ENCODE peak calls at places on chromosomes 16 and 17, in four cellular contexts. R is PC-3, Q is H9, E is foreskin keratinocyte. D is an unnamed sample.

GRCh38 chr17:15309236-15309635 is 32.2 kb downstream of the TEKT3 start:
- DNase-seq in E (no peak), R (no peak), Q (no peak), D (no peak)

GRCh38 chr16:25014500-25015147 is 545 bp downstream of the ARHGAP17 start:
- DNase-seq in R (peak), E (no peak), Q (peak), D (no peak)

GRCh38 chr17:66834919-66835454 is at the start of gene CACNG5:
- DNase-seq in E (no peak), R (no peak), Q (peak), D (no peak)

GRCh38 chr16:87830673-87831420 is 38.5 kb downstream of the SLC7A5 start:
- DNase-seq in E (no peak), Q (no peak), R (no peak), D (no peak)

GRCh38 chr16:24873028-24873427 is 27.3 kb downstream of the SLC5A11 start:
- DNase-seq in E (no peak), Q (no peak), R (no peak), D (no peak)

GRCh38 chr17:5821057-5821456 is 236.7 kb upstream of the NLRP1 start:
- DNase-seq in Q (peak), E (no peak), R (peak), D (peak)

GRCh38 chr16:85031451-85031850 is 3.9 kb downstream of the KIAA0513 start:
- DNase-seq in Q (no peak), E (no peak), R (peak), D (no peak)

GRCh38 chr17:68378202-68379149 is 78.8 kb downstream of the WIPI1 start:
- DNase-seq in R (peak), E (no peak), Q (peak), D (no peak)

DNA sequence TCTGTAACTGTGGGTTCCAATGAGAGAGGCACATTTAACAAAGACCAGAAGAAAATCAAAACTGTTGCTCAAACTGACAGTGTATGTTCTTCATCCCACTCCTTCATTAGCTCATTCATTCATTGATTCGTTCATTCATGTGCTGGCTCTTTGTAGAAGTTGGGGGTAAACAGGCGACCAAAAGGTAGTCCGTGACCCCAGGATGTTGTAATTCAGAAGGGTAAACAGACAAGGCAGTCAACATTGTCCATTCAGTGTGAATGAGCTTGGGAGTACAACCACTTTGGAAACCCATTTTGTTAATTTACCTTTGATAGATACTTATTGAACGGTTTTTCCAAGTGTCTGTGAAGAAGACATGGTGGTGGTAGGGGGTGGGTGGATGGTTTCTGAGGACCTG is 26.1 kb downstream of the CDH13 start:
- DNase-seq in Q (no peak), R (no peak), E (no peak), D (no peak)
- H3K27ac ChIP-seq in Q (no peak), R (peak), E (peak), D (peak)

GRCh38 chr17:75502072-75502745 is 13.1 kb downstream of the CASKIN2 start:
- DNase-seq in E (no peak), Q (no peak), R (no peak), D (no peak)

GRCh38 chr17:75502746-75503329 is 12.5 kb downstream of the CASKIN2 start:
- DNase-seq in R (no peak), Q (no peak), E (no peak), D (no peak)

GRCh38 chr17:75500419-75501216 is 14.7 kb downstream of the CASKIN2 start:
- DNase-seq in Q (no peak), R (no peak), E (no peak), D (no peak)

GRCh38 chr17:75503337-75503950 is 11.9 kb downstream of the CASKIN2 start:
- DNase-seq in E (no peak), Q (no peak), R (no peak), D (no peak)

DNA sequence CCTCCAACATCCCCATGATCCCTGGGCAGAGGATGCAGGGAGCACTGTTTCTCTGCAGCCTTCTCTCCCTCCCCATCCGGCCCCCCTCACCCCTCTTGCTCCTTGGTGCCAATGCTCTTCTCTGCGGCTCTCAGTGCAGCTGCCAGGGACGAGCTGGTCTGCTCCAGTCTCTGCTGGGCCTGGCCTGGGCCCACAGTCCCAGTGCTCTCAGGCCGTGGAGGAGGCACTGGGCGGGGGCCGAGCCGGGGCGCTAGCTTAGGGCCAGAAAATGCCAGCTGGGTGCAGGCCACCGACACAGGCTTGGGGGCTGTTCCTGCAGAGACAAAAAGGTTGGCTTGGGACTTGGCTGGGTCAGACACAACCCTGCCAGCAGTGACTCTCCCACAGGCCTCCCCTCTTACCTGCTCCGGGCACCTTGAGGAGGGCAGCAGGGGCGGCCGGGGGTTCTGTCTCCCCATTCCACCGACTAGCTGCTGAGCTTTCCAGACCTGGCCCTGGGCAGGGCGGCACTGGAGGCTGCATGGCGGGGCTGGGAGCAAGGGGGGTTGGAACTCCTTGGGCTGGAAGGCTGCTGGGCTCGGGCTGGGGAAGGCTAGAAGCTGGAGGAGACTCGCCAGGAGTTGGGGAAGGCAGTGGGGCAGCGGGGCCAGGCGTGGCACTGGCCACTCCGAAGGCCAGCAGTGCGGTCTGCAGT is 13.8 kb downstream of the CASKIN2 start:
- DNase-seq in E (no peak), Q (no peak), R (no peak), D (no peak)
- H3K27ac ChIP-seq in E (no peak), Q (no peak), R (no peak), D (no peak)

GRCh38 chr17:74964988-74965622 is 7.5 kb downstream of the HID1 start:
- DNase-seq in Q (no peak), E (no peak), R (no peak), D (no peak)

GRCh38 chr17:74963656-74964055 is 8.9 kb downstream of the HID1 start:
- DNase-seq in E (no peak), R (no peak), Q (peak), D (no peak)

GRCh38 chr17:74961657-74962360 is 10.8 kb downstream of the HID1 start:
- DNase-seq in Q (peak), E (peak), R (peak), D (no peak)

GRCh38 chr17:74962622-74963394 is 9.8 kb downstream of the HID1 start:
- DNase-seq in Q (peak), E (no peak), R (no peak), D (no peak)

DNA sequence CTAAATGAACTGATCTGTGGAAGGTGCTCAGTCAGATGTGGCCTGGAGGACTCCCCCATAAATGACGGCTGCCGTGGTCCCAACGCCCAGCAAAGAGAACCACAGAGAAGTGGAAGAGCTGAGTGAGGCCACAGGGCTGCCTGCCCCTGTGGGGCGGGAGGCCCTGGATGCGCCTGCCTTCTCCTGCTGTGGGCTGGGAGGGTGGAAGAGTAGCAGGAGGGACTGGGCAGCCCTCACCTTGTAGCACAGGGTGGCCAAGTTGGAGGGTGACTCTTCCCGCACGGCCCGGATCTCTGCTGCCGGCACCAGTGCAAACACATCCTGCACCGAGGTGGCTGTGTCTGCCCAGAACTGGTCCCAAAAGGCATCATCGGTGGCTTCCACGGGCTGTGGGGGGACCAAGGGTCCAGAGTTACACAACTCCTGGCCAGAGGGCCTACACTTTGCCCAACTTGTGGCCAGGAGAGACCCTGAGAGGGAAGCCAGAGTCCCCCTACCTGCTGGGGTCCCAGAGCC is 8.3 kb downstream of the HID1 start:
- DNase-seq in R (no peak), E (no peak), Q (peak), D (no peak)
- H3K27ac ChIP-seq in R (no peak), E (no peak), Q (no peak), D (no peak)

GRCh38 chr17:2395258-2396170 is 5.3 kb downstream of the MNT start:
- DNase-seq in Q (peak), R (peak), E (no peak), D (no peak)

GRCh38 chr17:2393184-2393953 is 7.5 kb downstream of the MNT start:
- DNase-seq in R (peak), Q (peak), E (no peak), D (no peak)

GRCh38 chr17:2394775-2395191 is 6.1 kb downstream of the MNT start:
- DNase-seq in Q (peak), E (no peak), R (no peak), D (no peak)

GRCh38 chr17:2392252-2393183 is 8.3 kb downstream of the MNT start:
- DNase-seq in Q (peak), E (peak), R (peak), D (no peak)

GRCh38 chr17:2393954-2394749 is 6.7 kb downstream of the MNT start:
- DNase-seq in Q (peak), E (no peak), R (no peak), D (no peak)
- H3K27ac ChIP-seq in Q (no peak), E (peak), R (no peak), D (peak)

D was measured in epithelial cell of prostate.